ENCODE peak calls at places on chromosomes 4 and X, in nine cellular contexts. T is left cardiac atrium; Z is hepatic stellate cell; R is G401; C is Calu3; P is sigmoid colon; H is fibroblast of the aortic adventitia; G is activated gamma-delta T cell treated with anti-CD3 and anti-CD28 coated beads, Interleukin-2, amount 50 U/mL, for 16 hours; D is brain microvascular endothelial cell. X is an unnamed sample.

GRCh38 chrX:39931554-39932282 is 166.0 kb downstream of the BCOR start:
- DNase-seq in T (no peak), Z (no peak), R (no peak), C (no peak), P (no peak), H (peak; percentile 8), G (no peak), D (no peak), X (no peak)

GRCh38 chr4:76485450-76485849 is 50.4 kb downstream of the SHROOM3 start:
- DNase-seq in T (no peak), Z (no peak), R (no peak), C (peak; percentile 27), P (no peak), H (no peak), G (no peak), D (no peak), X (no peak)

GRCh38 chr4:174538123-174538875 is 16.0 kb upstream of the HPGD start:
- DNase-seq in T (no peak), Z (no peak), R (no peak), C (no peak), P (no peak), H (no peak), G (no peak), D (no peak), X (no peak)

GRCh38 chr4:20299515-20299914 is 47.8 kb downstream of the SLIT2 start:
- DNase-seq in T (no peak), Z (peak; percentile 27), R (no peak), C (peak; percentile 11), P (no peak), H (peak; percentile 87), G (no peak), D (peak; percentile 45), X (peak; percentile 61)

GRCh38 chr4:106868381-106869035 is 167.6 kb downstream of the DKK2 start:
- DNase-seq in T (no peak), Z (peak; percentile 11), R (no peak), C (no peak), P (no peak), H (peak; percentile 19), G (no peak), D (peak; percentile 85), X (peak; percentile 43)

GRCh38 chrX:6226646-6227444 is 1.8 kb downstream of the NLGN4X start:
- DNase-seq in T (peak; percentile 21), Z (no peak), R (no peak), C (no peak), P (no peak), H (no peak), G (no peak), D (no peak), X (no peak)

GRCh38 chr4:10841697-10842096 is 157.1 kb upstream of the CLNK start:
- DNase-seq in T (no peak), Z (no peak), R (no peak), C (no peak), P (no peak), H (no peak), G (no peak), D (no peak), X (no peak)

GRCh38 chrX:12999422-12999821 is 24.5 kb downstream of the TMSB4X start:
- DNase-seq in T (no peak), Z (no peak), R (no peak), C (no peak), P (no peak), H (no peak), G (peak; percentile 23), D (peak; percentile 18), X (no peak)

GRCh38 chr4:54368861-54369260 is 139.8 kb downstream of the PDGFRA start:
- DNase-seq in T (no peak), Z (peak; percentile 6), R (no peak), C (no peak), P (no peak), H (no peak), G (no peak), D (no peak), X (no peak)

GRCh38 chrX:133989491-133989890 is 4.1 kb upstream of the GPC3 start:
- DNase-seq in T (no peak), Z (no peak), R (no peak), C (no peak), P (no peak), H (no peak), G (no peak), D (no peak), X (no peak)

GRCh38 chr4:98682719-98683118 is 24.3 kb upstream of the TSPAN5 start:
- DNase-seq in T (no peak), Z (peak; percentile 8), R (no peak), C (no peak), P (no peak), H (peak; percentile 71), G (no peak), D (no peak), X (no peak)

GRCh38 chr4:45423876-45424275 is 697.5 kb upstream of the GNPDA2 start:
- DNase-seq in T (no peak), Z (no peak), R (no peak), C (no peak), P (no peak), H (no peak), G (no peak), D (no peak), X (no peak)

GRCh38 chr4:153465922-153466636 is at the start of gene TMEM131L:
- DNase-seq in T (peak; percentile 77), Z (peak; percentile 73), R (peak; percentile 14), C (peak; percentile 50), P (peak; percentile 83), H (peak; percentile 51), G (no peak), D (peak; percentile 38), X (no peak)

GRCh38 chrX:141839856-141840255 is 1.7 kb downstream of the MAGEC3 start:
- DNase-seq in T (no peak), Z (no peak), R (no peak), C (no peak), P (no peak), H (no peak), G (no peak), D (no peak), X (peak; percentile 11)

X was measured in astrocyte of the cerebellum.